ENCODE peak calls at places on chromosomes 16 and 17, in four cellular contexts. M is fibroblast of villous mesenchyme; A is CD8-positive, alpha-beta T cell; B is colonic mucosa. I is an unnamed sample.

GRCh38 chr17:27259356-27259755 is 34.6 kb upstream of the WSB1 start:
- DNase-seq in B (no peak), M (no peak), A (no peak), I (no peak)

GRCh38 chr16:10610499-10611184 is 30.2 kb upstream of the EMP2 start:
- DNase-seq in A (no peak), M (no peak), B (no peak), I (no peak)

GRCh38 chr16:28179354-28179753 is 32.4 kb downstream of the XPO6 start:
- DNase-seq in B (no peak), A (no peak), M (no peak), I (peak)

GRCh38 chr17:80798595-80799552 is 192.8 kb upstream of the CHMP6 start:
- DNase-seq in A (no peak), B (no peak), M (no peak), I (no peak)

GRCh38 chr17:44004077-44004760 is at the start of gene NAGS:
- DNase-seq in M (no peak), B (peak), A (no peak), I (no peak)

GRCh38 chr16:65745-66144 is 6.7 kb downstream of the RHBDF1 start:
- DNase-seq in M (peak), B (peak), A (peak), I (peak)

GRCh38 chr17:18230288-18231141 is 5.1 kb downstream of the LLGL1 start:
- DNase-seq in M (no peak), B (no peak), A (no peak), I (no peak)

GRCh38 chr17:21072623-21073278 is 29.9 kb upstream of the USP22 start:
- DNase-seq in A (no peak), M (no peak), B (no peak), I (no peak)

GRCh38 chr17:9880582-9880999 is 24.5 kb downstream of the RCVRN start:
- DNase-seq in M (peak), A (no peak), B (no peak), I (peak)

GRCh38 chr17:66953661-66954060 is 10.8 kb upstream of the CACNG4 start:
- DNase-seq in M (no peak), B (no peak), A (no peak), I (no peak)

GRCh38 chr16:49970818-49971431 is 54.1 kb upstream of the CNEP1R1 start:
- DNase-seq in A (no peak), B (no peak), M (no peak), I (no peak)

GRCh38 chr16:75012380-75013081 is 13.7 kb downstream of the ZNRF1 start:
- DNase-seq in A (no peak), M (no peak), B (no peak), I (peak)

GRCh38 chr17:61595418-61595817 is 4.4 kb upstream of the NACA2 start:
- DNase-seq in M (no peak), B (no peak), A (no peak), I (no peak)

GRCh38 chr16:56877783-56878182 is 12.8 kb downstream of the SLC12A3 start:
- DNase-seq in M (no peak), A (no peak), B (no peak), I (no peak)

GRCh38 chr16:65822148-65822547 is 544.3 kb upstream of the CDH5 start:
- DNase-seq in B (no peak), M (no peak), A (no peak), I (no peak)

DNA sequence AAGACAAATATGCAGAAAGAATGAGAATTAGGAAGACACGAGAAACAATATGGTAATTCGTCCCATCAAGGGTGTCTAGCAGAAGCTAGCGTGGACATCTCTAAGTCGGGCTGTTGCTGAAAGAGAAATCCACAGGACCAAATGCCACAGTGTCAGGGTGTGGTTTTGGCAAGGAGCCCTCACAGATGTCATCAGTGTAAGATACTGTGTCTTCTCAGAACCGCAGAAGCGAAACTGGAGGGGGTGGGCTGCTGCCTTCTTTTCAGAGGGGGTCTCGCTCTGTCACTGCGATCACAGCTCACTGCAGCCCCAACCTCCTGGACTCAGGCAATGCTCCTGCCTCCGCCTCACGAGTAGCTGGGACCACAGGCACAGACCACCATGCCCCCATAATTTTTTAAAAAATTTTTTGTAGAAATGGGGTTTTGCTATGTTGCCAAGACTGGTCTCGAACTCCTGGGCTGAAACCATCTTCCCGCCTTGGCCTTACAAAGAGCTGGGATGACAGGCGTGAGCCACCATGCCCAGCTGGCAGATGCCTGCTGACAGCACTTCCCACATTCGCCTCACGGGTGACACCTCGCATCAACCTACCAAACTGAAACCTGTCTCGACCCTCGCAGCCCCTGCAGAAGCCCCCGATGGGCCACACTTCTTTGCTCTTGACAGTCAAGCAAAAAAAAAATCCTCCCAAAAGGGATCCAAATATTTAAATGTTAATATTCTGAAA is 26.2 kb downstream of the TRAP1 start:
- DNase-seq in M (peak), A (no peak), B (no peak), I (no peak)
- H3K4me3 ChIP-seq in M (peak), A (no peak), B (no peak), I (no peak)

DNA sequence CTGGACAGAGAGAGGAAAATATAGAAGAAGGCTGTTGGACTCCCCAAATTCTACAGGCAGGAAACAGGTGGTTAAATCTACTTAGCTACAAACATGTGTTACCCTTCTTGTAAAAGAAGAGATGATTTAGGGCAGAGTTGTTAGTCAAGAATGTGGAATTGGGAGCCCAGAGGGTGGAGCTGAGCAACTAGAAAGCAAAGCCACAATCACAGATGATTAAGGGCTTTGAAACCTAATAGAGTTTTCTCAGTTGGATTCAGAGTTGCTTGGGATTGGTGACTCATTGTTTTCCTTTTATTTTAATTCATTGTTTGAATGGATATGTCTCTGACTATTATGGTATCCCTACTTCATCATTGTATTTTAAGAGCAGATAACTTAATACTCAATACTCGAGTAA is 6.2 kb downstream of the ACSM5 start:
- DNase-seq in B (no peak), M (no peak), A (no peak), I (no peak)
- TF ChIP-seq CTCF in B (no peak), M (no peak), A (no peak), I (no peak)

DNA sequence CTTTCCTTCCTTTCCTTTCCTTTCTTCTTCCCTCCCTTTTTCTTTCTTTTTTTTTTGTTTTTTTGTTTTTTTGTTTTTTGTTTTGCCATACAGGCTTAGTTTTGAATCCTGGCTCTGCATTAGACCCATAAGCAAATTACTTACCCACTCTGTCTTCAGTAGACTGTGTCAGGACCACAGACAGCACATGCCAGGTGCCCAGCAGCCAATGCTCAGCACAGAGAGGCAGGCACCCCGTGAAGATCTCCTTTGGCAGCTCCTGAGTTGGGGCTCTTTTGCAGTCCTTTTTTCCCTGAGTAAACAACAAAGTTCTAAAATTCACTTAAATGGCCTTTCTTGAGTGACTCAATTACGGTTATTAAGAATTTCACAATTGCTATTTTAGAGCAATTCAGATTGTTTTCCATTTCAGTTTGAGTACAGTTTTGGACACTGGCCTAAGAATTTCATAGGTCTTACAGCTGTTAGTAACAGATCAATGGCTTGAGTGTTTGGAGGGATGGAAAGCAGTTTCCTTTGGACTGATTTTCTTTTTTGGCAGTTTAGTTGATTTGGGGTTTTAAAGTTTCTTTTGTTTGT is 26.2 kb upstream of the SLC5A11 start:
- DNase-seq in A (no peak), B (no peak), M (peak), I (no peak)
- H3K4me3 ChIP-seq in A (no peak), B (no peak), M (no peak), I (no peak)

GRCh38 chr16:4666537-4667202 is 26.7 kb upstream of the NUDT16L1 start:
- DNase-seq in M (no peak), B (no peak), A (no peak), I (no peak)
- TF ChIP-seq CTCF in M (no peak), B (no peak), A (no peak), I (no peak)

DNA sequence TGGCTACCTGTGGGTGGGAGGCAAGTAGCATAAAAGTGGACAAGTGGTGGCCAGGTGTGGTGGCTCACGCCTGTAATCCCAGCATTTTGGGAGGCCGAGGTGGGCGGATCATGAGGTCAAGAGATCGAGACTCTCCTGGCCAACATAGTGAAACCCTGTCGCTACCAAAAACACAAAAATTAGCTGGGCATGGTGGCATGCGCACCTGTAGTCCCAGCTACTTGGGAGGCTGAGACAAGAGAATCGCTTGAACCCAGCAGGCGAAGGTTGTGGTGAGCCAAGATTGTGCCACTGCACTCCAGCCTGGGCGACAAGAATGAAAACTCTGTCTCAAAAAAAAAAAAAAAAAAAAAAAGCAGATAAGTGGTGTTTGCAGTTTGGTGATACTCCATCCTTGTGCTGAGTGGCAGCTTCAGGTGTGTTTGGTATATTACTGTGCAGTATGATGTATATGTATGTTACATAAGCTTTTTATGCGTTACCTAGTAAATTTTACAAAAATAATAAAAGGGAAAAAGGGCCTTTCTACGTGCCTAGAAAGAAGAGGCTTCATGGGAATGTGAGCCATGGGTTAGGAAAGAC is 856 bp downstream of the ICAM2 start:
- DNase-seq in A (peak), M (no peak), B (peak), I (no peak)
- H3K4me3 ChIP-seq in A (peak), M (no peak), B (peak), I (peak)

DNA sequence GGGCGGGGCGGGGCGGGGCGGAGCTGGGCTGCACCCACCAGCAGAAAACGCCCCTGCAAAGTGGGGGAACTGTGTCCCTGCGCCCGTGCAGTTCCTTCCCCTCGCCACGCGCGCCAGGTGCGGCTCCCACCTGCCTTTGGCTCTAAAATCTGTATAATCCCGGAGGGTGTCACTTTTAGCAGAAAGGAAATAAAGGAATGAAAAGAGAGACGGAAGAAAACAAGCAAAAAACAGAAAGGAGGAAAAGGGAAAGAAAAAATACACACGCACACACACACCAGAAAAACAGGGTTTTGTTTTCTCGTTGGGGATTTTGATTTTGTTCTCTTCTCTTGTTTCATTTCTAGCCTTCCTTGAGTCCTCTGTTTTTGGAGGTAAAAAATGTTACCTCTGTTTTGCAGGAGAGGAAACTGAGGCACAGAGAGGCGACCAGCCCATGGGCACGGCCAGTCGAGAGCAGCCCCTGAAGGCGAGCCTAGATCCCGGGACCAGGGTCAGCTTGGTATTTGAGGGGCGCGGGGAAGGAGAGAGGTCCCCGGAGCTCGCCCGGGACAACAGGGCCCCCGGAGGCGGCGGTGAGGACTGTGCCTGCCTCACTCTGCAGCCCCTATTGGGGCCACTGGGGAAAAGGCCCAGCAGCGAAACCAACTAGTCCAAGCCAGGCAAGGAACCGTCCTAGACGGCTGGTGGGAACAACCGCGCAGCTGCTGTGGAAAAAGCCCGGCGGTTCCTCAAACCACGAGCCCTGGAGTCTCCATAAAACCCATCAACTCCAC is 594 bp upstream of the CARHSP1 start:
- DNase-seq in A (no peak), M (no peak), B (no peak), I (no peak)
- TF ChIP-seq CTCF in A (no peak), M (no peak), B (no peak), I (no peak)

DNA sequence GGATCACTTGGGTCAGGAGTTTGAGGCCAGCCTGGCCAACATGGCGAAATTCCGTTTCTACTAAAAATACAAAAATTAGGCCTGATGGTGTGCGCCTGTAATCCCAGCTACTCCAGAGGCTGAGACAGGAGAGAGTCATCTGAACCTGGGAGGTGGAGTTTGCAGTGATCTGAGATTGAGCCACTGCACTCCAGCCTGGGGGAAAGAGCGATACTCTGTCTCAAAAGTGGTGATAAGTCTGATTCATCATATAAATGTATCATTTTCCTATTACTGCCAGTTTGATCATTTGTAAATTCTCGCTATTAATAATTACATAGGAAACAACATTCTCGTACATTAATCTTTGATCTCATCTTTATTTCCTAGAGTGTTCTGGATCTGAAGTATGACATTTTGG is 9.6 kb downstream of the RABEP1 start:
- DNase-seq in B (no peak), A (no peak), M (no peak), I (no peak)
- H3K4me3 ChIP-seq in B (no peak), A (no peak), M (no peak), I (no peak)

GRCh38 chr16:89410794-89411309 is 79.5 kb downstream of the ANKRD11 start:
- DNase-seq in A (no peak), M (peak), B (peak), I (no peak)
- TF ChIP-seq CTCF in A (no peak), M (peak), B (no peak), I (no peak)

GRCh38 chr16:66844342-66845079 is at the start of gene CA7:
- DNase-seq in M (no peak), A (no peak), B (no peak), I (no peak)

GRCh38 chr16:66845791-66846221 is 1.6 kb downstream of the CA7 start:
- DNase-seq in B (no peak), M (no peak), A (no peak), I (no peak)

GRCh38 chr16:66846266-66846665 is 2.1 kb downstream of the CA7 start:
- DNase-seq in B (no peak), A (no peak), M (no peak), I (peak)

GRCh38 chr16:66844009-66844341 is 239 bp upstream of the CA7 start:
- DNase-seq in B (no peak), M (no peak), A (no peak), I (no peak)

GRCh38 chr16:66845080-66845410 is 831 bp downstream of the CA7 start:
- DNase-seq in B (no peak), M (no peak), A (no peak), I (no peak)
- H3K4me3 ChIP-seq in B (peak), M (no peak), A (no peak), I (no peak)

DNA sequence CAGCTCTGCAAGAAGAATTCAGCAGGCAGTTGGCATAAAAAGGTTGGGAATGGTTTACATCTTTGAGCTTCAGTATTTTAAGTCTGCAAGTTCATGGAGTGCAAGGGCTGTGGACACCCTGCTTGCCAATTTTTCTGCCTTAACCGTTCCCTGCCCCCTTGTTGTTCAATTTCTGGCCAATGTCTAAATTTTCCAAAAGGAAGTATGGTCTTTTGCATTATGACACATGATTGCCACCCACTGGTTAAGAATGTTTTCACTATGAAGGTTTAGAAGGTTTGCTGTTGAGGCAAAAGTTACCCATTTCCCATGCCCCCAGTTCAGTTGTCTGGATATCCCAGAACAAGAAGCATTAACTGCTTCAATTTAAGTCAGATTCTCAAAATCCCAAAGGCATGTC is 441.9 kb downstream of the CDH13 start:
- DNase-seq in M (peak), A (no peak), B (no peak), I (no peak)
- TF ChIP-seq CTCF in M (peak), A (no peak), B (no peak), I (no peak)

I was measured in GM12865.